ENCODE peak calls at places on chromosome 9, in five cellular contexts. Z is T follicular helper cell, X is A172, O is KBM-7, M is GM12891. L is an unnamed sample.

GRCh38 chr9:137037035-137037434 is 5.1 kb upstream of the FUT7 start:
- DNase-seq in X (no peak), M (no peak), O (no peak), Z (no peak), L (no peak)

GRCh38 chr9:125462766-125463384 is 201.2 kb downstream of the GAPVD1 start:
- DNase-seq in M (no peak), Z (no peak), O (no peak), X (peak), L (no peak)

GRCh38 chr9:137986268-137987099 is 108.9 kb downstream of the CACNA1B start:
- DNase-seq in M (no peak), O (no peak), Z (no peak), X (no peak), L (no peak)

GRCh38 chr9:89633404-89633803 is 28.6 kb downstream of the GADD45G start:
- DNase-seq in O (no peak), X (no peak), Z (no peak), M (no peak), L (no peak)

GRCh38 chr9:95857122-95857521 is 18.4 kb upstream of the ERCC6L2 start:
- DNase-seq in O (no peak), Z (no peak), X (peak), M (no peak), L (no peak)

GRCh38 chr9:87375397-87376073 is 122.1 kb upstream of the DAPK1 start:
- DNase-seq in X (peak), M (no peak), Z (no peak), O (no peak), L (no peak)

GRCh38 chr9:134066923-134067851 is 639 bp downstream of the BRD3 start:
- DNase-seq in X (no peak), M (peak), O (peak), Z (peak), L (peak)

GRCh38 chr9:70672136-70672535 is 257.7 kb upstream of the KLF9 start:
- DNase-seq in Z (no peak), O (no peak), M (no peak), X (no peak), L (no peak)

GRCh38 chr9:129907196-129907595 is 71.9 kb downstream of the USP20 start:
- DNase-seq in O (no peak), X (no peak), Z (no peak), M (no peak), L (no peak)

GRCh38 chr9:125361837-125362531 is 100.4 kb downstream of the GAPVD1 start:
- DNase-seq in X (peak), M (no peak), O (peak), Z (no peak), L (no peak)

GRCh38 chr9:114287001-114287762 is 35.7 kb upstream of the ORM1 start:
- DNase-seq in X (no peak), O (no peak), Z (no peak), M (no peak), L (no peak)

GRCh38 chr9:131704195-131704983 is 35.5 kb downstream of the RAPGEF1 start:
- DNase-seq in Z (no peak), M (no peak), O (no peak), X (no peak), L (no peak)

GRCh38 chr9:131951905-131952304 is 127.8 kb downstream of the MED27 start:
- DNase-seq in M (no peak), Z (no peak), X (no peak), O (no peak), L (no peak)

GRCh38 chr9:81410201-81410600 is 279.1 kb downstream of the TLE1 start:
- DNase-seq in M (no peak), X (peak), Z (no peak), O (no peak), L (no peak)

GRCh38 chr9:132631280-132631679 is 38.5 kb downstream of the DDX31 start:
- DNase-seq in M (no peak), Z (no peak), O (no peak), X (peak), L (no peak)

GRCh38 chr9:104788251-104788650 is 24.3 kb downstream of the NIPSNAP3B start:
- DNase-seq in M (no peak), Z (no peak), X (no peak), O (no peak), L (no peak)

GRCh38 chr9:86953181-86953580 is 5.9 kb upstream of the GAS1 start:
- DNase-seq in M (no peak), Z (no peak), X (no peak), O (no peak), L (no peak)

GRCh38 chr9:117266855-117267497 is 147.9 kb downstream of the ASTN2 start:
- DNase-seq in M (no peak), O (no peak), X (no peak), Z (no peak), L (no peak)

GRCh38 chr9:105206821-105207699 is 37.4 kb upstream of the SLC44A1 start:
- DNase-seq in M (no peak), X (no peak), O (no peak), Z (no peak), L (no peak)

GRCh38 chr9:106405871-106406435 is 457.0 kb upstream of the ZNF462 start:
- DNase-seq in Z (no peak), X (no peak), O (no peak), M (no peak), L (no peak)

GRCh38 chr9:94611638-94612068 is 18.0 kb upstream of the FBP2 start:
- DNase-seq in M (no peak), Z (no peak), O (peak), X (peak), L (no peak)

GRCh38 chr9:111959960-111960359 is 63.3 kb downstream of the UGCG start:
- DNase-seq in M (no peak), Z (no peak), X (no peak), O (no peak), L (no peak)

GRCh38 chr9:85940275-85940831 is 593 bp upstream of the NAA35 start:
- DNase-seq in M (no peak), Z (no peak), O (no peak), X (peak), L (no peak)

GRCh38 chr9:118595719-118596305 is 773.4 kb downstream of the BRINP1 start:
- DNase-seq in Z (no peak), M (peak), X (peak), O (peak), L (no peak)

GRCh38 chr9:135925496-135926133 is 18.3 kb upstream of the CAMSAP1 start:
- DNase-seq in X (no peak), M (no peak), Z (no peak), O (no peak), L (no peak)

GRCh38 chr9:88820055-88820454 is 171.2 kb upstream of the S1PR3 start:
- DNase-seq in X (no peak), O (peak), Z (no peak), M (no peak), L (no peak)

GRCh38 chr9:124598048-124598447 is 90.8 kb upstream of the NR5A1 start:
- DNase-seq in Z (no peak), O (peak), M (no peak), X (no peak), L (no peak)

GRCh38 chr9:21996438-21996837 is 1.8 kb downstream of the CDKN2B-AS1 start:
- DNase-seq in Z (no peak), O (peak), M (no peak), X (no peak), L (no peak)

GRCh38 chr9:76654575-76654974 is 109.7 kb upstream of the PCA3 start:
- DNase-seq in X (peak), O (no peak), M (no peak), Z (no peak), L (no peak)

GRCh38 chr9:137163101-137163661 is 6.7 kb downstream of the LRRC26 start:
- DNase-seq in O (no peak), M (no peak), X (no peak), Z (no peak), L (no peak)

GRCh38 chr9:101369286-101369685 is 15.5 kb downstream of the BAAT start:
- DNase-seq in X (peak), O (no peak), M (no peak), Z (no peak), L (no peak)

GRCh38 chr9:123225995-123226394 is 42.4 kb downstream of the STRBP start:
- DNase-seq in Z (no peak), X (no peak), M (no peak), O (no peak), L (no peak)

GRCh38 chr9:114156658-114157421 is 1.5 kb downstream of the COL27A1 start:
- DNase-seq in X (peak), M (no peak), O (peak), Z (no peak), L (no peak)

GRCh38 chr9:120344230-120344629 is 235.7 kb downstream of the CDK5RAP2 start:
- DNase-seq in X (peak), O (no peak), Z (no peak), M (no peak), L (no peak)